ENCODE peak calls at places on chromosomes 11 and 22, in eight cellular contexts. One of them, this sample, is unnamed.

GRCh38 chr22:43343262-43343988 is at the start of gene SCUBE1:
- DNase-seq in caudate nucleus: no peak
- DNase-seq in neural progenitor cell: peak
- DNase-seq in body of pancreas: peak
- DNase-seq in RWPE1: peak
- DNase-seq in kidney: peak
- DNase-seq in CD8-positive, alpha-beta T cell: peak
- DNase-seq in CD4-positive, CD25-positive, alpha-beta regulatory T cell: peak
- DNase-seq in this sample: no peak

GRCh38 chr11:534592-535518 is 521 bp downstream of the HRAS start:
- DNase-seq in caudate nucleus: no peak
- DNase-seq in neural progenitor cell: peak
- DNase-seq in body of pancreas: no peak
- DNase-seq in RWPE1: peak
- DNase-seq in kidney: peak
- DNase-seq in CD8-positive, alpha-beta T cell: peak
- DNase-seq in CD4-positive, CD25-positive, alpha-beta regulatory T cell: peak
- DNase-seq in this sample: peak

GRCh38 chr11:72655014-72655413 is 19.2 kb downstream of the PDE2A start:
- DNase-seq in caudate nucleus: no peak
- DNase-seq in neural progenitor cell: no peak
- DNase-seq in body of pancreas: no peak
- DNase-seq in RWPE1: no peak
- DNase-seq in kidney: no peak
- DNase-seq in CD8-positive, alpha-beta T cell: no peak
- DNase-seq in CD4-positive, CD25-positive, alpha-beta regulatory T cell: no peak
- DNase-seq in this sample: no peak

GRCh38 chr11:111916768-111917167 is 1.9 kb upstream of the C11orf52 start:
- DNase-seq in caudate nucleus: no peak
- DNase-seq in neural progenitor cell: no peak
- DNase-seq in body of pancreas: no peak
- DNase-seq in RWPE1: no peak
- DNase-seq in kidney: no peak
- DNase-seq in CD8-positive, alpha-beta T cell: no peak
- DNase-seq in CD4-positive, CD25-positive, alpha-beta regulatory T cell: no peak
- DNase-seq in this sample: no peak

GRCh38 chr11:88068848-88069554 is 106.2 kb downstream of the RAB38 start:
- DNase-seq in caudate nucleus: no peak
- DNase-seq in neural progenitor cell: no peak
- DNase-seq in body of pancreas: no peak
- DNase-seq in RWPE1: no peak
- DNase-seq in kidney: peak
- DNase-seq in CD8-positive, alpha-beta T cell: no peak
- DNase-seq in CD4-positive, CD25-positive, alpha-beta regulatory T cell: no peak
- DNase-seq in this sample: no peak

GRCh38 chr11:208917-209260 is 1.4 kb downstream of the RIC8A start:
- DNase-seq in caudate nucleus: no peak
- DNase-seq in neural progenitor cell: no peak
- DNase-seq in body of pancreas: peak
- DNase-seq in RWPE1: no peak
- DNase-seq in kidney: peak
- DNase-seq in CD8-positive, alpha-beta T cell: no peak
- DNase-seq in CD4-positive, CD25-positive, alpha-beta regulatory T cell: no peak
- DNase-seq in this sample: no peak

GRCh38 chr11:13940611-13941256 is 21.8 kb upstream of the SPON1 start:
- DNase-seq in caudate nucleus: no peak
- DNase-seq in neural progenitor cell: no peak
- DNase-seq in body of pancreas: no peak
- DNase-seq in RWPE1: no peak
- DNase-seq in kidney: no peak
- DNase-seq in CD8-positive, alpha-beta T cell: peak
- DNase-seq in CD4-positive, CD25-positive, alpha-beta regulatory T cell: peak
- DNase-seq in this sample: no peak

GRCh38 chr11:28767574-28767973 is 659.4 kb downstream of the METTL15 start:
- DNase-seq in caudate nucleus: no peak
- DNase-seq in neural progenitor cell: no peak
- DNase-seq in body of pancreas: no peak
- DNase-seq in RWPE1: no peak
- DNase-seq in kidney: no peak
- DNase-seq in CD8-positive, alpha-beta T cell: no peak
- DNase-seq in CD4-positive, CD25-positive, alpha-beta regulatory T cell: no peak
- DNase-seq in this sample: no peak

GRCh38 chr11:126360049-126360446 is 4.6 kb downstream of the ST3GAL4 start:
- DNase-seq in caudate nucleus: no peak
- DNase-seq in neural progenitor cell: no peak
- DNase-seq in body of pancreas: no peak
- DNase-seq in RWPE1: no peak
- DNase-seq in kidney: no peak
- DNase-seq in CD8-positive, alpha-beta T cell: no peak
- DNase-seq in CD4-positive, CD25-positive, alpha-beta regulatory T cell: no peak
- DNase-seq in this sample: no peak

GRCh38 chr11:64118871-64119495 is 46.9 kb downstream of the MACROD1 start:
- DNase-seq in caudate nucleus: no peak
- DNase-seq in neural progenitor cell: no peak
- DNase-seq in body of pancreas: no peak
- DNase-seq in RWPE1: no peak
- DNase-seq in kidney: no peak
- DNase-seq in CD8-positive, alpha-beta T cell: no peak
- DNase-seq in CD4-positive, CD25-positive, alpha-beta regulatory T cell: no peak
- DNase-seq in this sample: no peak

GRCh38 chr22:47839586-47840245 is 1077.3 kb downstream of the TBC1D22A start:
- DNase-seq in caudate nucleus: no peak
- DNase-seq in neural progenitor cell: no peak
- DNase-seq in body of pancreas: no peak
- DNase-seq in RWPE1: no peak
- DNase-seq in kidney: no peak
- DNase-seq in CD8-positive, alpha-beta T cell: no peak
- DNase-seq in CD4-positive, CD25-positive, alpha-beta regulatory T cell: no peak
- DNase-seq in this sample: no peak
- H3K27ac ChIP-seq in caudate nucleus: no peak
- H3K27ac ChIP-seq in neural progenitor cell: no peak
- H3K27ac ChIP-seq in body of pancreas: no peak
- H3K27ac ChIP-seq in RWPE1: no peak
- H3K27ac ChIP-seq in kidney: no peak
- H3K27ac ChIP-seq in CD8-positive, alpha-beta T cell: no peak
- H3K27ac ChIP-seq in CD4-positive, CD25-positive, alpha-beta regulatory T cell: no peak
- H3K27ac ChIP-seq in this sample: no peak

GRCh38 chr11:86174101-86175046 is 70.2 kb upstream of the EED start:
- DNase-seq in caudate nucleus: no peak
- DNase-seq in neural progenitor cell: no peak
- DNase-seq in body of pancreas: peak
- DNase-seq in RWPE1: peak
- DNase-seq in kidney: peak
- DNase-seq in CD8-positive, alpha-beta T cell: no peak
- DNase-seq in CD4-positive, CD25-positive, alpha-beta regulatory T cell: peak
- DNase-seq in this sample: peak
- H3K27ac ChIP-seq in caudate nucleus: peak
- H3K27ac ChIP-seq in neural progenitor cell: no peak
- H3K27ac ChIP-seq in body of pancreas: peak
- H3K27ac ChIP-seq in RWPE1: peak
- H3K27ac ChIP-seq in kidney: peak
- H3K27ac ChIP-seq in CD8-positive, alpha-beta T cell: no peak
- H3K27ac ChIP-seq in CD4-positive, CD25-positive, alpha-beta regulatory T cell: no peak
- H3K27ac ChIP-seq in this sample: peak

GRCh38 chr22:41487037-41487963 is 18.4 kb downstream of the ACO2 start:
- DNase-seq in caudate nucleus: no peak
- DNase-seq in neural progenitor cell: no peak
- DNase-seq in body of pancreas: peak
- DNase-seq in RWPE1: no peak
- DNase-seq in kidney: peak
- DNase-seq in CD8-positive, alpha-beta T cell: no peak
- DNase-seq in CD4-positive, CD25-positive, alpha-beta regulatory T cell: no peak
- DNase-seq in this sample: no peak
- H3K27ac ChIP-seq in caudate nucleus: peak
- H3K27ac ChIP-seq in neural progenitor cell: peak
- H3K27ac ChIP-seq in body of pancreas: no peak
- H3K27ac ChIP-seq in RWPE1: peak
- H3K27ac ChIP-seq in kidney: peak
- H3K27ac ChIP-seq in CD8-positive, alpha-beta T cell: no peak
- H3K27ac ChIP-seq in CD4-positive, CD25-positive, alpha-beta regulatory T cell: no peak
- H3K27ac ChIP-seq in this sample: no peak

DNA sequence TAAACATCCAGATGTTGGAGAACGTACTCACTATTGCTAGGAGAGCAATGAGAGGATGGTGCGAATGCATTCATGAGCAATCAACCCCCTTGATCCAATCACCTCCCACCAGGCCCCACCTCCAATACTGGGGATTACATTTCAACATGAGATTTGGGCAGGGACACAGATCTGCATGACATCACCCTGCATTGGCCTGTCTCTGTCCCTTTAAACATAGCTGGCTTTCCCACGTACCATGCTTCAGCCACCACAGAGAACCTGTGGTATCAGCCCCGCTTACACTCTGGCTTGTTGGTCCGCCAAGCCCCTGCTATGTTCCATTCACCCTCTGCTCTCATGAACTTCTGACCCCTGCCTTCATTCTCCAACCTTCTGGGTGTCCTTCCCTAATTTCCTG is 157.5 kb upstream of the E2F8 start:
- DNase-seq in caudate nucleus: no peak
- DNase-seq in neural progenitor cell: no peak
- DNase-seq in body of pancreas: peak
- DNase-seq in RWPE1: no peak
- DNase-seq in kidney: no peak
- DNase-seq in CD8-positive, alpha-beta T cell: no peak
- DNase-seq in CD4-positive, CD25-positive, alpha-beta regulatory T cell: no peak
- DNase-seq in this sample: no peak
- H3K27ac ChIP-seq in caudate nucleus: no peak
- H3K27ac ChIP-seq in neural progenitor cell: no peak
- H3K27ac ChIP-seq in body of pancreas: peak
- H3K27ac ChIP-seq in RWPE1: no peak
- H3K27ac ChIP-seq in kidney: no peak
- H3K27ac ChIP-seq in CD8-positive, alpha-beta T cell: no peak
- H3K27ac ChIP-seq in CD4-positive, CD25-positive, alpha-beta regulatory T cell: no peak
- H3K27ac ChIP-seq in this sample: no peak

GRCh38 chr22:44879301-44879680 is 126.9 kb downstream of the ARHGAP8 start:
- DNase-seq in caudate nucleus: no peak
- DNase-seq in neural progenitor cell: no peak
- DNase-seq in body of pancreas: no peak
- DNase-seq in RWPE1: no peak
- DNase-seq in kidney: peak
- DNase-seq in CD8-positive, alpha-beta T cell: no peak
- DNase-seq in CD4-positive, CD25-positive, alpha-beta regulatory T cell: no peak
- DNase-seq in this sample: no peak

GRCh38 chr22:44881246-44881600 is 128.6 kb downstream of the PHF21B start:
- DNase-seq in caudate nucleus: no peak
- DNase-seq in neural progenitor cell: no peak
- DNase-seq in body of pancreas: no peak
- DNase-seq in RWPE1: no peak
- DNase-seq in kidney: no peak
- DNase-seq in CD8-positive, alpha-beta T cell: no peak
- DNase-seq in CD4-positive, CD25-positive, alpha-beta regulatory T cell: no peak
- DNase-seq in this sample: no peak

GRCh38 chr22:44882226-44882905 is 127.4 kb downstream of the PHF21B start:
- DNase-seq in caudate nucleus: no peak
- DNase-seq in neural progenitor cell: no peak
- DNase-seq in body of pancreas: no peak
- DNase-seq in RWPE1: no peak
- DNase-seq in kidney: peak
- DNase-seq in CD8-positive, alpha-beta T cell: no peak
- DNase-seq in CD4-positive, CD25-positive, alpha-beta regulatory T cell: no peak
- DNase-seq in this sample: no peak

GRCh38 chr22:44881624-44882023 is 128.2 kb downstream of the PHF21B start:
- DNase-seq in caudate nucleus: no peak
- DNase-seq in neural progenitor cell: no peak
- DNase-seq in body of pancreas: no peak
- DNase-seq in RWPE1: no peak
- DNase-seq in kidney: peak
- DNase-seq in CD8-positive, alpha-beta T cell: no peak
- DNase-seq in CD4-positive, CD25-positive, alpha-beta regulatory T cell: no peak
- DNase-seq in this sample: no peak

GRCh38 chr22:44880588-44881245 is 128.3 kb downstream of the ARHGAP8 start:
- DNase-seq in caudate nucleus: no peak
- DNase-seq in neural progenitor cell: no peak
- DNase-seq in body of pancreas: no peak
- DNase-seq in RWPE1: no peak
- DNase-seq in kidney: peak
- DNase-seq in CD8-positive, alpha-beta T cell: no peak
- DNase-seq in CD4-positive, CD25-positive, alpha-beta regulatory T cell: no peak
- DNase-seq in this sample: no peak
- H3K27ac ChIP-seq in caudate nucleus: no peak
- H3K27ac ChIP-seq in neural progenitor cell: no peak
- H3K27ac ChIP-seq in body of pancreas: no peak
- H3K27ac ChIP-seq in RWPE1: no peak
- H3K27ac ChIP-seq in kidney: no peak
- H3K27ac ChIP-seq in CD8-positive, alpha-beta T cell: no peak
- H3K27ac ChIP-seq in CD4-positive, CD25-positive, alpha-beta regulatory T cell: no peak
- H3K27ac ChIP-seq in this sample: no peak

GRCh38 chr11:116835791-116836647 is 1.4 kb downstream of the APOA1 start:
- DNase-seq in caudate nucleus: peak
- DNase-seq in neural progenitor cell: peak
- DNase-seq in body of pancreas: peak
- DNase-seq in RWPE1: peak
- DNase-seq in kidney: peak
- DNase-seq in CD8-positive, alpha-beta T cell: peak
- DNase-seq in CD4-positive, CD25-positive, alpha-beta regulatory T cell: peak
- DNase-seq in this sample: no peak
- H3K27ac ChIP-seq in caudate nucleus: peak
- H3K27ac ChIP-seq in neural progenitor cell: no peak
- H3K27ac ChIP-seq in body of pancreas: peak
- H3K27ac ChIP-seq in RWPE1: peak
- H3K27ac ChIP-seq in kidney: peak
- H3K27ac ChIP-seq in CD8-positive, alpha-beta T cell: peak
- H3K27ac ChIP-seq in CD4-positive, CD25-positive, alpha-beta regulatory T cell: peak
- H3K27ac ChIP-seq in this sample: no peak

GRCh38 chr11:97865424-97866012 is 1155.2 kb upstream of the CNTN5 start:
- DNase-seq in caudate nucleus: no peak
- DNase-seq in neural progenitor cell: no peak
- DNase-seq in body of pancreas: no peak
- DNase-seq in RWPE1: no peak
- DNase-seq in kidney: no peak
- DNase-seq in CD8-positive, alpha-beta T cell: no peak
- DNase-seq in CD4-positive, CD25-positive, alpha-beta regulatory T cell: no peak
- DNase-seq in this sample: no peak
- H3K27ac ChIP-seq in caudate nucleus: no peak
- H3K27ac ChIP-seq in neural progenitor cell: no peak
- H3K27ac ChIP-seq in body of pancreas: no peak
- H3K27ac ChIP-seq in RWPE1: no peak
- H3K27ac ChIP-seq in kidney: no peak
- H3K27ac ChIP-seq in CD8-positive, alpha-beta T cell: no peak
- H3K27ac ChIP-seq in CD4-positive, CD25-positive, alpha-beta regulatory T cell: no peak
- H3K27ac ChIP-seq in this sample: no peak

GRCh38 chr11:134231958-134232674 is 7.6 kb downstream of the VPS26B start:
- DNase-seq in caudate nucleus: no peak
- DNase-seq in neural progenitor cell: no peak
- DNase-seq in body of pancreas: no peak
- DNase-seq in RWPE1: no peak
- DNase-seq in kidney: no peak
- DNase-seq in CD8-positive, alpha-beta T cell: no peak
- DNase-seq in CD4-positive, CD25-positive, alpha-beta regulatory T cell: peak
- DNase-seq in this sample: no peak
- H3K27ac ChIP-seq in caudate nucleus: no peak
- H3K27ac ChIP-seq in neural progenitor cell: no peak
- H3K27ac ChIP-seq in body of pancreas: no peak
- H3K27ac ChIP-seq in RWPE1: no peak
- H3K27ac ChIP-seq in kidney: no peak
- H3K27ac ChIP-seq in CD8-positive, alpha-beta T cell: no peak
- H3K27ac ChIP-seq in CD4-positive, CD25-positive, alpha-beta regulatory T cell: no peak
- H3K27ac ChIP-seq in this sample: no peak